ENCODE peak calls at places on chromosomes 5 and 9, in four cellular contexts. One of them, this sample, is unnamed.

GRCh38 chr9:16133032-16133431 is 580.2 kb downstream of the CCDC171 start:
- DNase-seq in Peyer's patch: no peak
- DNase-seq in GM12878: no peak
- DNase-seq in psoas muscle: no peak
- DNase-seq in this sample: no peak

GRCh38 chr9:14511452-14511851 is 181.8 kb downstream of the ZDHHC21 start:
- DNase-seq in psoas muscle: no peak
- DNase-seq in GM12878: no peak
- DNase-seq in Peyer's patch: no peak
- DNase-seq in this sample: no peak

GRCh38 chr5:81779125-81779934 is 28.4 kb upstream of the SSBP2 start:
- DNase-seq in psoas muscle: peak; percentile 60
- DNase-seq in Peyer's patch: peak; percentile 65
- DNase-seq in GM12878: peak; percentile 23
- DNase-seq in this sample: peak; percentile 33

GRCh38 chr5:95543017-95543705 is 11.6 kb downstream of the SKIC3 start:
- DNase-seq in psoas muscle: no peak
- DNase-seq in Peyer's patch: no peak
- DNase-seq in GM12878: peak; percentile 28
- DNase-seq in this sample: no peak

GRCh38 chr5:139385061-139385889 is 2.2 kb upstream of the SLC23A1 start:
- DNase-seq in GM12878: no peak
- DNase-seq in Peyer's patch: no peak
- DNase-seq in psoas muscle: no peak
- DNase-seq in this sample: no peak

GRCh38 chr5:178590924-178591423 is 781 bp upstream of the COL23A1 start:
- DNase-seq in psoas muscle: no peak
- DNase-seq in Peyer's patch: no peak
- DNase-seq in GM12878: no peak
- DNase-seq in this sample: no peak

GRCh38 chr9:110571801-110572490 is 7.6 kb downstream of the SVEP1 start:
- DNase-seq in Peyer's patch: no peak
- DNase-seq in GM12878: no peak
- DNase-seq in psoas muscle: no peak
- DNase-seq in this sample: no peak

GRCh38 chr5:116406306-116407041 is 168.1 kb downstream of the SEMA6A start:
- DNase-seq in GM12878: no peak
- DNase-seq in psoas muscle: no peak
- DNase-seq in Peyer's patch: no peak
- DNase-seq in this sample: no peak

GRCh38 chr5:107893642-107894041 is 222.9 kb upstream of the EFNA5 start:
- DNase-seq in GM12878: no peak
- DNase-seq in Peyer's patch: no peak
- DNase-seq in psoas muscle: no peak
- DNase-seq in this sample: no peak

GRCh38 chr5:45454114-45454513 is 242.1 kb downstream of the HCN1 start:
- DNase-seq in psoas muscle: no peak
- DNase-seq in GM12878: no peak
- DNase-seq in Peyer's patch: no peak
- DNase-seq in this sample: no peak

GRCh38 chr5:176803943-176804498 is 6.3 kb upstream of the UNC5A start:
- DNase-seq in GM12878: no peak
- DNase-seq in Peyer's patch: no peak
- DNase-seq in psoas muscle: no peak
- DNase-seq in this sample: no peak

GRCh38 chr5:61649971-61650370 is 317.9 kb downstream of the ZSWIM6 start:
- DNase-seq in GM12878: no peak
- DNase-seq in Peyer's patch: no peak
- DNase-seq in psoas muscle: no peak
- DNase-seq in this sample: no peak

GRCh38 chr9:36898621-36899020 is 135.4 kb downstream of the PAX5 start:
- DNase-seq in psoas muscle: no peak
- DNase-seq in Peyer's patch: peak; percentile 12
- DNase-seq in GM12878: no peak
- DNase-seq in this sample: no peak

GRCh38 chr9:129887210-129888084 is 52.2 kb downstream of the USP20 start:
- DNase-seq in psoas muscle: no peak
- DNase-seq in GM12878: peak; percentile 56
- DNase-seq in Peyer's patch: peak; percentile 64
- DNase-seq in this sample: peak; percentile 65

GRCh38 chr9:98031935-98032334 is 24.6 kb upstream of the NANS start:
- DNase-seq in Peyer's patch: no peak
- DNase-seq in psoas muscle: no peak
- DNase-seq in GM12878: no peak
- DNase-seq in this sample: no peak

GRCh38 chr5:61425918-61426317 is 93.9 kb downstream of the ZSWIM6 start:
- DNase-seq in psoas muscle: no peak
- DNase-seq in GM12878: no peak
- DNase-seq in Peyer's patch: no peak
- DNase-seq in this sample: no peak

GRCh38 chr9:130539473-130540223 is 39.7 kb upstream of the FUBP3 start:
- DNase-seq in psoas muscle: peak; percentile 41
- DNase-seq in Peyer's patch: no peak
- DNase-seq in GM12878: no peak
- DNase-seq in this sample: no peak

GRCh38 chr5:11906495-11906894 is 2.2 kb upstream of the CTNND2 start:
- DNase-seq in psoas muscle: no peak
- DNase-seq in GM12878: no peak
- DNase-seq in Peyer's patch: no peak
- DNase-seq in this sample: no peak

GRCh38 chr5:176578391-176578808 is 29.3 kb downstream of the CDHR2 start:
- DNase-seq in psoas muscle: no peak
- DNase-seq in GM12878: no peak
- DNase-seq in Peyer's patch: peak; percentile 66
- DNase-seq in this sample: peak; percentile 35

GRCh38 chr9:126979461-126979860 is 64.9 kb downstream of the RALGPS1 start:
- DNase-seq in Peyer's patch: no peak
- DNase-seq in psoas muscle: no peak
- DNase-seq in GM12878: no peak
- DNase-seq in this sample: no peak

GRCh38 chr9:123150708-123151503 is 117.4 kb downstream of the GPR21 start:
- DNase-seq in GM12878: no peak
- DNase-seq in Peyer's patch: no peak
- DNase-seq in psoas muscle: no peak
- DNase-seq in this sample: no peak

GRCh38 chr9:18330736-18331335 is 143.1 kb upstream of the ADAMTSL1 start:
- DNase-seq in psoas muscle: no peak
- DNase-seq in Peyer's patch: no peak
- DNase-seq in GM12878: no peak
- DNase-seq in this sample: no peak

GRCh38 chr9:132901859-132902831 is 23.4 kb downstream of the SPACA9 start:
- DNase-seq in psoas muscle: peak; percentile 53
- DNase-seq in Peyer's patch: peak; percentile 59
- DNase-seq in GM12878: peak; percentile 43
- DNase-seq in this sample: peak; percentile 81

GRCh38 chr5:7827602-7828001 is 23.3 kb downstream of the CFAP90 start:
- DNase-seq in Peyer's patch: no peak
- DNase-seq in psoas muscle: no peak
- DNase-seq in GM12878: no peak
- DNase-seq in this sample: no peak

GRCh38 chr5:116573617-116574431 is 799 bp downstream of the SEMA6A start:
- DNase-seq in Peyer's patch: no peak
- DNase-seq in psoas muscle: peak; percentile 25
- DNase-seq in GM12878: no peak
- DNase-seq in this sample: no peak

GRCh38 chr5:55988979-55989612 is 5.7 kb downstream of the IL6ST start:
- DNase-seq in Peyer's patch: no peak
- DNase-seq in psoas muscle: no peak
- DNase-seq in GM12878: no peak
- DNase-seq in this sample: no peak
- H3K27ac ChIP-seq in Peyer's patch: peak overlapping the region; percentile 1
- H3K27ac ChIP-seq in psoas muscle: no peak overlapping the region
- H3K27ac ChIP-seq in GM12878: no peak overlapping the region
- H3K27ac ChIP-seq in this sample: no peak overlapping the region

DNA sequence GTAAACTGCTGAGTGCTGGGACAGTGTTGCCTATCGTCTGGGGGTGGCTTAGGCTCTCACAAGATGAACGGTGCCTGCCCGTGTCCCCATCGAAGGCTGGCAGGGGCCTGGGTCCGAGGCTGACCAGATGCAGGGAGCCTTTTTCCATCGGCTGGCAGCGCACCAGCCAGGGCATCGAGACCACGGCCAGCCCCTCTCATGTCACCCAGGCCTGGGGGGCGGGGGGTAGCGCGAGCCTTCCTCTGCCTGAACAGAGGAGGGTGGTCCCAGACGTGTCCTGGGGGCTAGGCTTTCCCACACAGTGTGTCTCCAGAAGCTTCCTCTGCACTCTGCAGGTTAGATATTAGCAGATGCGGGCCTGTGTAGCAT is 17.3 kb downstream of the FGD3 start:
- DNase-seq in psoas muscle: no peak
- DNase-seq in GM12878: no peak
- DNase-seq in Peyer's patch: no peak
- DNase-seq in this sample: no peak
- H3K27ac ChIP-seq in psoas muscle: no peak overlapping the region
- H3K27ac ChIP-seq in GM12878: peak overlapping the region; percentile 97
- H3K27ac ChIP-seq in Peyer's patch: peak overlapping the region; percentile 87
- H3K27ac ChIP-seq in this sample: peak overlapping the region; percentile 90

DNA sequence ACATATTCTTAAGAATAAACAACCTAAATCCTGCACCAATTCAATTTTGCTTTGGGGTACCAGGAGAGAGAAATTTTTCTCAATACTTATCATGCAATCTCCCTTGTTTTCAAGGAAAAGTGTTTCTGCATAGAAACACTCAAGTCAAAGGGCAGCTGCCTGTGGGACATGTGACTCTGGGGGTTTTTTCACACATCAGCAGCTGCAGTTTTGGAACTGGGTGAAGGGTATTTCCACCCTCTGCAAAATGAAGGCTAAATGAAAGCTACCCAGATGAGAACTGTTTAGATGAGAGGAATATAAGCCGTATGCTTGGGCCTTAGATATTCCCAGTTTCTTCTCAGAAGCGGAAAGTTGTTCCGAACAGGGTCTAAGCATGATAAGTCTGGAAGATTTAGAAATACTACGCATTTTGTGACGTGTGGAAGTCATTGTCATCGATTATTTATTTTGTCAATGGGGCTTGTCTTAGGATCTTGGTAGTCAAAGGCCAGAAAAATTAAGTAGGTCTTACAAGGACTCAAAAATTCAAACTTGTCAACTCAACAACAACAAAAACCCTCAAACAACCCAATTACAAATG is 64.3 kb upstream of the BOD1 start:
- DNase-seq in Peyer's patch: peak; percentile 39
- DNase-seq in GM12878: peak; percentile 69
- DNase-seq in psoas muscle: no peak
- DNase-seq in this sample: no peak
- H3K27ac ChIP-seq in Peyer's patch: peak overlapping the region; percentile 15
- H3K27ac ChIP-seq in GM12878: peak overlapping the region; percentile 72
- H3K27ac ChIP-seq in psoas muscle: no peak overlapping the region
- H3K27ac ChIP-seq in this sample: no peak overlapping the region

DNA sequence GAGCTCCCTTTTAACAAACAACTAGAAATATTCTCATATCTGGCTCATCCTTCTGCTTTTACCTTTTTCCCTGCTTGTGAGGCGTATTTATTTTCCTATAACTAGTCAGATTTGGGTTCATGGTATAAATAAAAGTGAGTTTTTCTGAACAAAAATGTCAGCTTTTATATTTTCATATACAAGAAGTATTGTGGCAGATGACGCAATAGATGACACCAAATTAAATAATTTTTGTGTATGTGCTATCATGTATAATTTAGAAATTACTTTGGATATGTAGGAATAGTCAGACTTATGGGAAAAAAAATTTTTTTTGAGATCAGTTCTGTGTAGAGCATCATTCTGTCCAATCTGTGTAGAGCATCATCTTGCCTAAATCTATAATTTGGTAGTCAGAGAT is 45.7 kb upstream of the SLC27A6 start:
- DNase-seq in Peyer's patch: no peak
- DNase-seq in GM12878: no peak
- DNase-seq in psoas muscle: no peak
- DNase-seq in this sample: no peak
- H3K27ac ChIP-seq in Peyer's patch: no peak overlapping the region
- H3K27ac ChIP-seq in GM12878: no peak overlapping the region
- H3K27ac ChIP-seq in psoas muscle: no peak overlapping the region
- H3K27ac ChIP-seq in this sample: no peak overlapping the region

GRCh38 chr5:160150381-160150780 is 31.1 kb upstream of the PWWP2A start:
- DNase-seq in psoas muscle: no peak
- DNase-seq in Peyer's patch: no peak
- DNase-seq in GM12878: no peak
- DNase-seq in this sample: no peak
- H3K27ac ChIP-seq in psoas muscle: no peak overlapping the region
- H3K27ac ChIP-seq in Peyer's patch: no peak overlapping the region
- H3K27ac ChIP-seq in GM12878: no peak overlapping the region
- H3K27ac ChIP-seq in this sample: no peak overlapping the region

DNA sequence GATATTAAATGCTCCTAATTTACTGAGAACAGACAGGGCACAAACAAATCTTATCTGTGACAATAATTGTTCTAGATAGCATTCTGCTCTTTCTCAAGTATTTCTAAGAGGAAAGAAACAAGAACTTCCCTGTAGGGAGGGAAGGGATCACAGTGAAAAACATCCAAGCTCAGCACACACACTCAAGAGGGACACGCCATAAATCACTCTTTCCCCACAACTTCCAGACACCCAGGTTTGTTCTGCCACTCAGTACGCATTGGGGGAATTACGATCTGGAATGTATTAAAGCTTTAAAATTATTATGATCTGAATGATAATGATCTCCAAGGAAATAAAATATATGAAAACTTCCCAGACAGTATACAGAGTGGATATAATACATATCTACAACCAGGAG is 221.4 kb downstream of the GNA14 start:
- DNase-seq in GM12878: no peak
- DNase-seq in Peyer's patch: no peak
- DNase-seq in psoas muscle: no peak
- DNase-seq in this sample: no peak
- H3K27ac ChIP-seq in GM12878: no peak overlapping the region
- H3K27ac ChIP-seq in Peyer's patch: no peak overlapping the region
- H3K27ac ChIP-seq in psoas muscle: no peak overlapping the region
- H3K27ac ChIP-seq in this sample: no peak overlapping the region